ENCODE peak calls at places on chromosomes 1 and 21, in seven cellular contexts. One of them, this sample, is unnamed.

GRCh38 chr1:205365945-205366463 is 9.3 kb upstream of the KLHDC8A start:
- DNase-seq in naive thymus-derived CD4-positive, alpha-beta T cell: no peak
- DNase-seq in GM12878: no peak
- DNase-seq in psoas muscle: no peak
- DNase-seq in mesendoderm: peak; percentile 44
- DNase-seq in adrenal gland: peak; percentile 68
- DNase-seq in sigmoid colon: no peak
- DNase-seq in this sample: no peak

GRCh38 chr1:14570514-14570913 is 28.0 kb upstream of the KAZN start:
- DNase-seq in naive thymus-derived CD4-positive, alpha-beta T cell: no peak
- DNase-seq in GM12878: no peak
- DNase-seq in psoas muscle: no peak
- DNase-seq in mesendoderm: no peak
- DNase-seq in adrenal gland: no peak
- DNase-seq in sigmoid colon: no peak
- DNase-seq in this sample: no peak

GRCh38 chr1:30365596-30365995 is 357.8 kb downstream of the MATN1 start:
- DNase-seq in naive thymus-derived CD4-positive, alpha-beta T cell: no peak
- DNase-seq in GM12878: no peak
- DNase-seq in psoas muscle: no peak
- DNase-seq in mesendoderm: no peak
- DNase-seq in adrenal gland: no peak
- DNase-seq in sigmoid colon: no peak
- DNase-seq in this sample: no peak

GRCh38 chr21:31258073-31258472 is 86.0 kb downstream of the TIAM1 start:
- DNase-seq in naive thymus-derived CD4-positive, alpha-beta T cell: no peak
- DNase-seq in GM12878: no peak
- DNase-seq in psoas muscle: no peak
- DNase-seq in mesendoderm: no peak
- DNase-seq in adrenal gland: no peak
- DNase-seq in sigmoid colon: no peak
- DNase-seq in this sample: no peak

GRCh38 chr1:30707412-30708360 is 15.7 kb downstream of the MATN1 start:
- DNase-seq in naive thymus-derived CD4-positive, alpha-beta T cell: peak; percentile 45
- DNase-seq in GM12878: no peak
- DNase-seq in psoas muscle: peak; percentile 90
- DNase-seq in mesendoderm: peak; percentile 87
- DNase-seq in adrenal gland: peak; percentile 80
- DNase-seq in sigmoid colon: peak; percentile 87
- DNase-seq in this sample: peak; percentile 45

GRCh38 chr1:228465571-228466146 is 21.5 kb upstream of the RNF187 start:
- DNase-seq in naive thymus-derived CD4-positive, alpha-beta T cell: no peak
- DNase-seq in GM12878: no peak
- DNase-seq in psoas muscle: no peak
- DNase-seq in mesendoderm: no peak
- DNase-seq in adrenal gland: no peak
- DNase-seq in sigmoid colon: no peak
- DNase-seq in this sample: no peak

GRCh38 chr1:227065311-227065710 is 125.2 kb downstream of the COQ8A start:
- DNase-seq in naive thymus-derived CD4-positive, alpha-beta T cell: no peak
- DNase-seq in GM12878: no peak
- DNase-seq in psoas muscle: no peak
- DNase-seq in mesendoderm: no peak
- DNase-seq in adrenal gland: no peak
- DNase-seq in sigmoid colon: no peak
- DNase-seq in this sample: no peak

GRCh38 chr21:15197696-15198095 is 132.9 kb upstream of the NRIP1 start:
- DNase-seq in naive thymus-derived CD4-positive, alpha-beta T cell: no peak
- DNase-seq in GM12878: no peak
- DNase-seq in psoas muscle: no peak
- DNase-seq in mesendoderm: no peak
- DNase-seq in adrenal gland: no peak
- DNase-seq in sigmoid colon: no peak
- DNase-seq in this sample: no peak

GRCh38 chr1:236018885-236019453 is 45.9 kb downstream of the NID1 start:
- DNase-seq in naive thymus-derived CD4-positive, alpha-beta T cell: no peak
- DNase-seq in GM12878: no peak
- DNase-seq in psoas muscle: peak; percentile 93
- DNase-seq in mesendoderm: no peak
- DNase-seq in adrenal gland: peak; percentile 55
- DNase-seq in sigmoid colon: peak; percentile 98
- DNase-seq in this sample: no peak

GRCh38 chr1:12572506-12572905 is 45.5 kb downstream of the DHRS3 start:
- DNase-seq in naive thymus-derived CD4-positive, alpha-beta T cell: no peak
- DNase-seq in GM12878: no peak
- DNase-seq in psoas muscle: no peak
- DNase-seq in mesendoderm: peak; percentile 30
- DNase-seq in adrenal gland: no peak
- DNase-seq in sigmoid colon: no peak
- DNase-seq in this sample: no peak

GRCh38 chr1:172180886-172181285 is 239.6 kb upstream of the C1orf105 start:
- DNase-seq in naive thymus-derived CD4-positive, alpha-beta T cell: peak; percentile 50
- DNase-seq in GM12878: peak; percentile 69
- DNase-seq in psoas muscle: peak; percentile 66
- DNase-seq in mesendoderm: no peak
- DNase-seq in adrenal gland: peak; percentile 65
- DNase-seq in sigmoid colon: peak; percentile 78
- DNase-seq in this sample: no peak

GRCh38 chr1:200103961-200104583 is 76.6 kb downstream of the NR5A2 start:
- DNase-seq in naive thymus-derived CD4-positive, alpha-beta T cell: no peak
- DNase-seq in GM12878: no peak
- DNase-seq in psoas muscle: no peak
- DNase-seq in mesendoderm: no peak
- DNase-seq in adrenal gland: no peak
- DNase-seq in sigmoid colon: no peak
- DNase-seq in this sample: no peak

DNA sequence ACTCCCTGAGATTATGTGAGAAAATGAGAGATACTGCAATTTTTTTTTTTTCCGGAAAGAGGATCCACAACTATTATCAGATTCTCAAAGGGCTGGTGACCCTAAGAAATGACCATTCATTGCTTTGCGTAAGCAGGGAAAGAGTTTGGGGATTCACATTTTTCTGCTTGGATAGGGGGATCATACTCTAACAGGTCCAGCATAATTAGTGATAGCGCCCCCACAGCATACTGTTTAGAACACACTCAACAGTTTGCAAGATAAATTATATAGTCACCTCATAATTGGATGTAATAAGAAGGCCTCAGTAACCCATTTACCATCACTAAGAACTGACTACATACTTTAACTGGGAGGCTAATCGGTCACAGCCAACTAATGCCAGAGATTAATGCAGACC is 1.9 kb downstream of the CCT3 start:
- DNase-seq in naive thymus-derived CD4-positive, alpha-beta T cell: no peak
- DNase-seq in GM12878: no peak
- DNase-seq in psoas muscle: no peak
- DNase-seq in mesendoderm: peak; percentile 13
- DNase-seq in adrenal gland: no peak
- DNase-seq in sigmoid colon: no peak
- DNase-seq in this sample: no peak
- H3K4me3 ChIP-seq in naive thymus-derived CD4-positive, alpha-beta T cell: peak overlapping the region; percentile 9
- H3K4me3 ChIP-seq in GM12878: peak overlapping the region; percentile 96
- H3K4me3 ChIP-seq in psoas muscle: peak overlapping the region; percentile 97
- H3K4me3 ChIP-seq in mesendoderm: peak overlapping the region; percentile 9
- H3K4me3 ChIP-seq in adrenal gland: no peak overlapping the region
- H3K4me3 ChIP-seq in sigmoid colon: no peak overlapping the region
- H3K4me3 ChIP-seq in this sample: no peak overlapping the region

GRCh38 chr1:24409535-24409934 is 4.0 kb downstream of the STPG1 start:
- DNase-seq in naive thymus-derived CD4-positive, alpha-beta T cell: no peak
- DNase-seq in GM12878: no peak
- DNase-seq in psoas muscle: no peak
- DNase-seq in mesendoderm: no peak
- DNase-seq in adrenal gland: no peak
- DNase-seq in sigmoid colon: no peak
- DNase-seq in this sample: no peak
- H3K27ac ChIP-seq in naive thymus-derived CD4-positive, alpha-beta T cell: no peak overlapping the region
- H3K27ac ChIP-seq in GM12878: no peak overlapping the region
- H3K27ac ChIP-seq in psoas muscle: no peak overlapping the region
- H3K27ac ChIP-seq in mesendoderm: no peak overlapping the region
- H3K27ac ChIP-seq in adrenal gland: no peak overlapping the region
- H3K27ac ChIP-seq in sigmoid colon: no peak overlapping the region
- H3K27ac ChIP-seq in this sample: no peak overlapping the region

DNA sequence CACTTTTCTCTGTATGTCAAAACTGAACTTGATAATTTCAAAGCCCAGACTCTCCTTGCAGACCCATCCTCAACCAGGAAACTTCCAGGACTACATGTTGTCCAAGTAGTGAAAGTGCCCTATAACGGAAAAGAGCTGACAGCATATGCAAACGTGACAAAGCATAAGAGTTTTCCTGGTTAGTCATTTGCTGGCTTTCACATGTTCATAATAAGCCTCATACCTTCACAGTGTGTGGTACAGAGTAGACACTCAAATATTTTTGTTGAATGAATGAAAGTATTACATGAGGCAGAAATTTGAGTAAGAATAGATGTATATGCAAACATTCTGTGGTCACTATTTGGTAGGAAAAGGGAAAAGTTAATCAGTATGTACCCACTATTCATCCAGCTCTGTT is 473.3 kb downstream of the MRPL39 start:
- DNase-seq in naive thymus-derived CD4-positive, alpha-beta T cell: no peak
- DNase-seq in GM12878: no peak
- DNase-seq in psoas muscle: no peak
- DNase-seq in mesendoderm: no peak
- DNase-seq in adrenal gland: no peak
- DNase-seq in sigmoid colon: no peak
- DNase-seq in this sample: no peak
- H3K4me3 ChIP-seq in naive thymus-derived CD4-positive, alpha-beta T cell: no peak overlapping the region
- H3K4me3 ChIP-seq in GM12878: no peak overlapping the region
- H3K4me3 ChIP-seq in psoas muscle: no peak overlapping the region
- H3K4me3 ChIP-seq in mesendoderm: no peak overlapping the region
- H3K4me3 ChIP-seq in adrenal gland: no peak overlapping the region
- H3K4me3 ChIP-seq in sigmoid colon: no peak overlapping the region
- H3K4me3 ChIP-seq in this sample: no peak overlapping the region

DNA sequence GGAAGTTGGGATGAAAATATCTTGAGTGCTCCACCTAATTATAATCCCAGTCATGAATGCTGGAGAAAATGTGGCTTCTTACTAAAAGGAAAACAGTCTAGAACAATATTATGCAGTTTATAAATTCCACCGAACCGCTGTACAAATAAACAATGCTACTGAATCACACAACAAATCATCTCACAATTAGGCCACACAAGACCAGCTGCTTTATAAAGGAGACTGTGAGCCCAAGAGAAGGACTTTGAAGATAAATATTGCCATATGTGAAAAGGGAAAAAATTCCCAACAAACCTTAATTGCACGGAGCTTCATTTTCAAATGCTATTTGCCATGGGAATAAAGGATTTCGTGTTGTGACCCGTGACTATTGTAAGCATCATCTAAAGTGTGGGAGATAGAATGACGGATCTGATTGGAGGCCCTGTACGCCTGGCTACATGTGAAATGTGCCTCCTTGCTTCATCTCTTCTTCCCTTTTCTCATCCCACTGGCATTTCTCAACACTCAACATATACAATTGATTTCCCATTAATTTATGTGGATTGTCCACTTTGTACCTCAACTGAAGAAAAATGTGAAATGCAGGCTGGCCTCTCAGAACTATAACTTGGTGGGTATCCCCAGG is 122.1 kb downstream of the TGFB2 start:
- DNase-seq in naive thymus-derived CD4-positive, alpha-beta T cell: no peak
- DNase-seq in GM12878: no peak
- DNase-seq in psoas muscle: no peak
- DNase-seq in mesendoderm: no peak
- DNase-seq in adrenal gland: no peak
- DNase-seq in sigmoid colon: no peak
- DNase-seq in this sample: no peak
- H3K27ac ChIP-seq in naive thymus-derived CD4-positive, alpha-beta T cell: no peak overlapping the region
- H3K27ac ChIP-seq in GM12878: no peak overlapping the region
- H3K27ac ChIP-seq in psoas muscle: peak overlapping the region; percentile 90
- H3K27ac ChIP-seq in mesendoderm: no peak overlapping the region
- H3K27ac ChIP-seq in adrenal gland: no peak overlapping the region
- H3K27ac ChIP-seq in sigmoid colon: peak overlapping the region; percentile 17
- H3K27ac ChIP-seq in this sample: no peak overlapping the region

DNA sequence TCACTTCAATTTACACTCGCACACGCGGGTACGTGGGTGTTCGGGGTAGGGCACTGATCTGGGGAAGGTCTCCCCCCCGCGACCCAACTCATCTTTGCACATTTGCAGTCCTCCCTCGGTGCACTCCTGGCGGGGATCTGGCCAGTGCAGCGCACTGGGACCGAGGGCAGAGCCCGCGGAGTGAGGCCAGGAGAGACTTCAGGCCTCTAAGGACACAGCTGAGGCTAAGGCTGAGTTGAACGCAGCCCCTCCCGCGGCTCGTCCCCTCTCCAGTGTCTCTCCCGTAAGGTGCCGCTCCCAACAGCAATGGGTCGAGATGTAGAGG is 939 bp upstream of the NCAM2 start:
- DNase-seq in naive thymus-derived CD4-positive, alpha-beta T cell: no peak
- DNase-seq in GM12878: no peak
- DNase-seq in psoas muscle: no peak
- DNase-seq in mesendoderm: peak; percentile 34
- DNase-seq in adrenal gland: no peak
- DNase-seq in sigmoid colon: no peak
- DNase-seq in this sample: no peak
- H3K4me3 ChIP-seq in naive thymus-derived CD4-positive, alpha-beta T cell: peak overlapping the region; percentile 43
- H3K4me3 ChIP-seq in GM12878: no peak overlapping the region
- H3K4me3 ChIP-seq in psoas muscle: peak overlapping the region; percentile 67
- H3K4me3 ChIP-seq in mesendoderm: no peak overlapping the region
- H3K4me3 ChIP-seq in adrenal gland: no peak overlapping the region
- H3K4me3 ChIP-seq in sigmoid colon: peak overlapping the region; percentile 61
- H3K4me3 ChIP-seq in this sample: peak overlapping the region; percentile 19

This sample was measured in iPS DF 6.9.